ENCODE peak calls at places on chromosomes 6 and 20, in five cellular contexts. One of them, this sample, is unnamed.

GRCh38 chr6:169217972-169218371 is 35.7 kb downstream of the THBS2 start:
- DNase-seq in WTC11: no peak
- DNase-seq in left ventricle myocardium inferior: no peak
- DNase-seq in NCI-H748 treated with DMSO at 0.1 percent for 48 hours: no peak
- DNase-seq in CMK: no peak
- DNase-seq in this sample: no peak

GRCh38 chr20:15814903-15815302 is 758.3 kb downstream of the KIF16B start:
- DNase-seq in WTC11: no peak
- DNase-seq in left ventricle myocardium inferior: no peak
- DNase-seq in NCI-H748 treated with DMSO at 0.1 percent for 48 hours: no peak
- DNase-seq in CMK: no peak
- DNase-seq in this sample: no peak

GRCh38 chr6:156822747-156823206 is 45.6 kb downstream of the ARID1B start:
- DNase-seq in WTC11: no peak
- DNase-seq in left ventricle myocardium inferior: no peak
- DNase-seq in NCI-H748 treated with DMSO at 0.1 percent for 48 hours: peak
- DNase-seq in CMK: no peak
- DNase-seq in this sample: no peak

GRCh38 chr6:132153221-132153896 is 202.2 kb upstream of the CCN2 start:
- DNase-seq in WTC11: no peak
- DNase-seq in left ventricle myocardium inferior: no peak
- DNase-seq in NCI-H748 treated with DMSO at 0.1 percent for 48 hours: no peak
- DNase-seq in CMK: no peak
- DNase-seq in this sample: peak

GRCh38 chr6:154683756-154684523 is 49.3 kb upstream of the SCAF8 start:
- DNase-seq in WTC11: no peak
- DNase-seq in left ventricle myocardium inferior: no peak
- DNase-seq in NCI-H748 treated with DMSO at 0.1 percent for 48 hours: peak
- DNase-seq in CMK: no peak
- DNase-seq in this sample: peak

GRCh38 chr20:30487947-30488926 is 769.2 kb upstream of the DEFB115 start:
- DNase-seq in WTC11: peak
- DNase-seq in left ventricle myocardium inferior: no peak
- DNase-seq in NCI-H748 treated with DMSO at 0.1 percent for 48 hours: no peak
- DNase-seq in CMK: no peak
- DNase-seq in this sample: no peak

GRCh38 chr6:84618836-84619235 is 145.6 kb downstream of the TBX18 start:
- DNase-seq in WTC11: peak
- DNase-seq in left ventricle myocardium inferior: no peak
- DNase-seq in NCI-H748 treated with DMSO at 0.1 percent for 48 hours: no peak
- DNase-seq in CMK: no peak
- DNase-seq in this sample: no peak

GRCh38 chr6:163645560-163645959 is 231.0 kb downstream of the QKI start:
- DNase-seq in WTC11: no peak
- DNase-seq in left ventricle myocardium inferior: no peak
- DNase-seq in NCI-H748 treated with DMSO at 0.1 percent for 48 hours: no peak
- DNase-seq in CMK: no peak
- DNase-seq in this sample: no peak

GRCh38 chr6:42375007-42375635 is 76.6 kb downstream of the TRERF1 start:
- DNase-seq in WTC11: no peak
- DNase-seq in left ventricle myocardium inferior: no peak
- DNase-seq in NCI-H748 treated with DMSO at 0.1 percent for 48 hours: no peak
- DNase-seq in CMK: no peak
- DNase-seq in this sample: no peak

GRCh38 chr6:41040101-41040910 is 1.3 kb upstream of the UNC5CL start:
- DNase-seq in WTC11: no peak
- DNase-seq in left ventricle myocardium inferior: no peak
- DNase-seq in NCI-H748 treated with DMSO at 0.1 percent for 48 hours: no peak
- DNase-seq in CMK: no peak
- DNase-seq in this sample: no peak

GRCh38 chr6:44225579-44226325 is 2.4 kb downstream of the SLC29A1 start:
- DNase-seq in WTC11: no peak
- DNase-seq in left ventricle myocardium inferior: no peak
- DNase-seq in NCI-H748 treated with DMSO at 0.1 percent for 48 hours: no peak
- DNase-seq in CMK: no peak
- DNase-seq in this sample: no peak

GRCh38 chr6:111080713-111081112 is 6.6 kb upstream of the SLC16A10 start:
- DNase-seq in WTC11: no peak
- DNase-seq in left ventricle myocardium inferior: no peak
- DNase-seq in NCI-H748 treated with DMSO at 0.1 percent for 48 hours: no peak
- DNase-seq in CMK: no peak
- DNase-seq in this sample: no peak

GRCh38 chr20:49405696-49406095 is 76.8 kb downstream of the KCNB1 start:
- DNase-seq in WTC11: no peak
- DNase-seq in left ventricle myocardium inferior: no peak
- DNase-seq in NCI-H748 treated with DMSO at 0.1 percent for 48 hours: no peak
- DNase-seq in CMK: no peak
- DNase-seq in this sample: no peak

GRCh38 chr6:80433010-80433665 is 326.7 kb downstream of the BCKDHB start:
- DNase-seq in WTC11: peak
- DNase-seq in left ventricle myocardium inferior: no peak
- DNase-seq in NCI-H748 treated with DMSO at 0.1 percent for 48 hours: no peak
- DNase-seq in CMK: no peak
- DNase-seq in this sample: no peak

GRCh38 chr6:91708534-91708933 is 1121.7 kb upstream of the MAP3K7 start:
- DNase-seq in WTC11: no peak
- DNase-seq in left ventricle myocardium inferior: no peak
- DNase-seq in NCI-H748 treated with DMSO at 0.1 percent for 48 hours: no peak
- DNase-seq in CMK: no peak
- DNase-seq in this sample: no peak

GRCh38 chr6:31114540-31114876 is at the start of gene PSORS1C1:
- DNase-seq in WTC11: no peak
- DNase-seq in left ventricle myocardium inferior: peak
- DNase-seq in NCI-H748 treated with DMSO at 0.1 percent for 48 hours: no peak
- DNase-seq in CMK: no peak
- DNase-seq in this sample: peak

GRCh38 chr20:60215786-60216730 is 257.8 kb downstream of the CDH26 start:
- DNase-seq in WTC11: no peak
- DNase-seq in left ventricle myocardium inferior: no peak
- DNase-seq in NCI-H748 treated with DMSO at 0.1 percent for 48 hours: no peak
- DNase-seq in CMK: no peak
- DNase-seq in this sample: no peak

GRCh38 chr20:19835533-19836222 is 77.6 kb downstream of the RIN2 start:
- DNase-seq in WTC11: peak
- DNase-seq in left ventricle myocardium inferior: peak
- DNase-seq in NCI-H748 treated with DMSO at 0.1 percent for 48 hours: no peak
- DNase-seq in CMK: no peak
- DNase-seq in this sample: no peak

GRCh38 chr6:106279179-106279578 is 46.4 kb downstream of the ATG5 start:
- DNase-seq in WTC11: no peak
- DNase-seq in left ventricle myocardium inferior: no peak
- DNase-seq in NCI-H748 treated with DMSO at 0.1 percent for 48 hours: no peak
- DNase-seq in CMK: no peak
- DNase-seq in this sample: peak

GRCh38 chr20:3632311-3633004 is 30.7 kb downstream of the GFRA4 start:
- DNase-seq in WTC11: no peak
- DNase-seq in left ventricle myocardium inferior: no peak
- DNase-seq in NCI-H748 treated with DMSO at 0.1 percent for 48 hours: no peak
- DNase-seq in CMK: no peak
- DNase-seq in this sample: no peak

GRCh38 chr6:157885211-157885788 is 62.3 kb downstream of the SNX9 start:
- DNase-seq in WTC11: no peak
- DNase-seq in left ventricle myocardium inferior: no peak
- DNase-seq in NCI-H748 treated with DMSO at 0.1 percent for 48 hours: no peak
- DNase-seq in CMK: no peak
- DNase-seq in this sample: no peak

GRCh38 chr6:129608886-129609540 is 101.0 kb downstream of the ARHGAP18 start:
- DNase-seq in WTC11: no peak
- DNase-seq in left ventricle myocardium inferior: no peak
- DNase-seq in NCI-H748 treated with DMSO at 0.1 percent for 48 hours: no peak
- DNase-seq in CMK: no peak
- DNase-seq in this sample: no peak

GRCh38 chr20:31840906-31841816 is 4.2 kb downstream of the FOXS1 start:
- DNase-seq in WTC11: no peak
- DNase-seq in left ventricle myocardium inferior: no peak
- DNase-seq in NCI-H748 treated with DMSO at 0.1 percent for 48 hours: no peak
- DNase-seq in CMK: no peak
- DNase-seq in this sample: no peak

GRCh38 chr6:66930559-66931290 is 1223.7 kb upstream of the EYS start:
- DNase-seq in WTC11: no peak
- DNase-seq in left ventricle myocardium inferior: no peak
- DNase-seq in NCI-H748 treated with DMSO at 0.1 percent for 48 hours: no peak
- DNase-seq in CMK: no peak
- DNase-seq in this sample: peak